ENCODE peak calls at places on chromosomes 13 and 19, in seven cellular contexts. I is uterus, V is ascending aorta, H is fibroblast of villous mesenchyme, N is WERI-Rb-1, B is astrocyte, W is IMR-90. Q is an unnamed sample.

GRCh38 chr13:51122868-51123267 is 11.8 kb upstream of the C13orf42 start:
- DNase-seq in I (no peak), V (no peak), H (no peak), N (peak), B (peak), W (no peak), Q (no peak)

GRCh38 chr19:42433503-42434260 is 6.5 kb upstream of the LIPE start:
- DNase-seq in I (peak), V (peak), H (peak), N (peak), B (no peak), W (peak), Q (peak)

GRCh38 chr13:110874508-110874960 is 40.3 kb downstream of the ANKRD10 start:
- DNase-seq in I (peak), V (peak), H (peak), N (peak), B (peak), W (peak), Q (peak)

GRCh38 chr13:76038920-76039716 is 403.0 kb downstream of the LMO7 start:
- DNase-seq in I (no peak), V (no peak), H (no peak), N (peak), B (no peak), W (no peak), Q (peak)

GRCh38 chr19:10146142-10146541 is 26.4 kb upstream of the EIF3G start:
- DNase-seq in I (no peak), V (no peak), H (no peak), N (no peak), B (no peak), W (no peak), Q (peak)

GRCh38 chr13:113740661-113741060 is 18.4 kb upstream of the TMEM255B start:
- DNase-seq in I (no peak), V (no peak), H (no peak), N (no peak), B (no peak), W (no peak), Q (no peak)

GRCh38 chr19:51809787-51810186 is 14.8 kb downstream of the FPR3 start:
- DNase-seq in I (no peak), V (no peak), H (no peak), N (no peak), B (no peak), W (no peak), Q (no peak)

GRCh38 chr13:27007166-27007565 is 164.4 kb downstream of the USP12 start:
- DNase-seq in I (no peak), V (no peak), H (no peak), N (peak), B (no peak), W (no peak), Q (no peak)

GRCh38 chr19:6711078-6711361 is 9.4 kb downstream of the C3 start:
- DNase-seq in I (no peak), V (no peak), H (no peak), N (no peak), B (no peak), W (no peak), Q (no peak)

GRCh38 chr13:45297456-45298205 is 43.4 kb downstream of the TPT1 start:
- DNase-seq in I (no peak), V (no peak), H (no peak), N (no peak), B (no peak), W (no peak), Q (no peak)

GRCh38 chr13:110326263-110326904 is 19.3 kb downstream of the COL4A2 start:
- DNase-seq in I (no peak), V (peak), H (no peak), N (no peak), B (no peak), W (no peak), Q (no peak)

GRCh38 chr13:23627419-23627818 is 57.2 kb downstream of the TNFRSF19 start:
- DNase-seq in I (no peak), V (no peak), H (no peak), N (no peak), B (no peak), W (no peak), Q (no peak)

GRCh38 chr13:100300708-100301107 is 211.8 kb downstream of the PCCA start:
- DNase-seq in I (no peak), V (no peak), H (no peak), N (peak), B (no peak), W (no peak), Q (no peak)

GRCh38 chr13:112782433-112783010 is 92.7 kb downstream of the ATP11A start:
- DNase-seq in I (no peak), V (no peak), H (no peak), N (no peak), B (peak), W (no peak), Q (peak)

GRCh38 chr19:4609878-4610511 is 29.3 kb upstream of the TNFAIP8L1 start:
- DNase-seq in I (no peak), V (no peak), H (no peak), N (peak), B (no peak), W (no peak), Q (peak)

GRCh38 chr19:2827022-2827421 is 7.4 kb downstream of the ZNF554 start:
- DNase-seq in I (no peak), V (no peak), H (no peak), N (no peak), B (no peak), W (no peak), Q (no peak)

GRCh38 chr19:1945899-1946298 is 4.9 kb downstream of the CSNK1G2 start:
- DNase-seq in I (peak), V (no peak), H (peak), N (peak), B (no peak), W (no peak), Q (peak)

GRCh38 chr19:38017504-38018150 is 110.6 kb downstream of the SIPA1L3 start:
- DNase-seq in I (no peak), V (no peak), H (no peak), N (no peak), B (no peak), W (no peak), Q (no peak)

GRCh38 chr13:114106991-114107685 is 25.3 kb downstream of the RASA3 start:
- DNase-seq in I (peak), V (peak), H (no peak), N (peak), B (no peak), W (no peak), Q (no peak)

GRCh38 chr13:114017028-114017630 is 43.3 kb upstream of the C13orf46 start:
- DNase-seq in I (no peak), V (no peak), H (peak), N (peak), B (no peak), W (peak), Q (peak)

GRCh38 chr13:95955719-95956118 is 97.5 kb downstream of the UGGT2 start:
- DNase-seq in I (no peak), V (no peak), H (no peak), N (no peak), B (no peak), W (no peak), Q (no peak)

DNA sequence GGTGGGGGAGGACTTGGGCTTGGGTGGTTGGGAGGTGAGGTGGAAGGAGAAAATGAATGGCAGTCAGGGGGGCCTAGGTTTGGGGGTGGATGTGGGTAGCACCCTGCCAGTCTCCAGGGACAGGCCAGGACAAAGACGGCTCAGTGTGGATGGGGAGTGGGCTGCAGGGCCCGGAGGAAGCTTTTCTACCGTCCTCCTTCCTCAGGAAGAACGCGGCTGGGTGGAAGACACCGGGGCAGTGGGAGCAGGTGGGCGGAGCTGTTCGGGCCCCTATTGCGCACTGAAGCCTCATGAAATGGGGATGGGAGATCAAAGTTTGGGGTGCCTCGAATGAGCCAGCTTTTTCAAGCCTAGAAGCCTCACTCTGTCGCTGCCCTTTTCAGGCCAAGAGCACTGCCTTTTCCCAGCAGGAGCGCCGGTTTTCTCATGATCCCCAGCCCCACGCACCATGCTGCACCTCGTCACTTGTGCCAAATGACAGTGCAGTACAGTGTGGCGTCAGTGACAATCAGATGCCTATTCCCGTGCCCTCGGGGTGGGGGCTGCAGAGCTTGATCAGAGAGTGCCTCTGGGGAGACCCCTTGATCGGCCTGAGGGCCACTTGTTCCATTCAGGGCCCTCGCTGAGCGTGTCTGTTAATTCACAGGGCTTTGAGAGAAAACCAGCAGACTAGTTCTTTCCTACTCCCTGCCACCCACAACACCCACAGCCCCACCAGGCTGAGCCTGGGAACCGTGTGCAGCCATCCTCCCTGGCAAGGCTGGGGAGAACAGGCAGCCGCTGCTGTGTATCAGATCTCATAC is 1.5 kb downstream of the CALM3 start:
- DNase-seq in I (no peak), V (peak), H (no peak), N (no peak), B (no peak), W (no peak), Q (peak)
- H3K4me3 ChIP-seq in I (peak), V (peak), H (peak), N (peak), B (peak), W (peak), Q (peak)

DNA sequence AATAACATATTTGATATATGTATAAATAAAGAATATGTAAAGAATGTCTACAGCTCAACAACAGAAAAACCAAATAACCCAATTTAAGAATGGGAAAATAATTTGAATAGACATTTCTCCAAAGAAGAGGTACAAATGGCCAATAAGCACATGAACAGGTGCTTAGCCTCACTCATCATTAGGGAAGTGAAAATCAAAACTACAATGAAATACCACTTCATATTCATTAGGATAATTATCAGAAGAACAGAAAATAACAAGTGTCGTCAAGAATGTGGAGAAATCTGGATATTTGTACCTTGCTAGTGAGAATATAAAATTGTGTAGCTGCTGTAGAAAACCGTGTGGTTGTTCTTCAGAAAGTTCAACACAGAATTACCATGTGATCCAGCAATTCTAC is 8.4 kb upstream of the SUPT20H start:
- DNase-seq in I (no peak), V (no peak), H (no peak), N (no peak), B (no peak), W (no peak), Q (no peak)
- H3K4me3 ChIP-seq in I (no peak), V (no peak), H (no peak), N (no peak), B (no peak), W (no peak), Q (no peak)

GRCh38 chr19:8366121-8366581 is 2.2 kb downstream of the ANGPTL4 start:
- DNase-seq in I (no peak), V (no peak), H (no peak), N (no peak), B (no peak), W (no peak), Q (peak)

GRCh38 chr19:8366961-8367326 is 3.0 kb downstream of the ANGPTL4 start:
- DNase-seq in I (peak), V (no peak), H (peak), N (no peak), B (peak), W (no peak), Q (peak)

GRCh38 chr19:8368136-8368535 is 4.2 kb downstream of the ANGPTL4 start:
- DNase-seq in I (no peak), V (no peak), H (no peak), N (no peak), B (no peak), W (no peak), Q (peak)

GRCh38 chr19:8370176-8371010 is 6.4 kb downstream of the ANGPTL4 start:
- DNase-seq in I (no peak), V (no peak), H (peak), N (no peak), B (no peak), W (no peak), Q (peak)

GRCh38 chr19:8367327-8368001 is 3.5 kb downstream of the ANGPTL4 start:
- DNase-seq in I (peak), V (peak), H (peak), N (peak), B (peak), W (peak), Q (peak)
- H3K4me3 ChIP-seq in I (peak), V (peak), H (peak), N (no peak), B (peak), W (no peak), Q (peak)

GRCh38 chr13:97978661-97979450 is 25.4 kb downstream of the IPO5 start:
- DNase-seq in I (no peak), V (no peak), H (no peak), N (no peak), B (peak), W (peak), Q (peak)
- H3K4me3 ChIP-seq in I (no peak), V (peak), H (peak), N (no peak), B (peak), W (peak), Q (peak)

GRCh38 chr13:106589716-106590115 is 21.8 kb upstream of the ARGLU1 start:
- DNase-seq in I (no peak), V (no peak), H (no peak), N (no peak), B (no peak), W (peak), Q (no peak)
- H3K4me3 ChIP-seq in I (no peak), V (no peak), H (no peak), N (no peak), B (no peak), W (no peak), Q (no peak)

DNA sequence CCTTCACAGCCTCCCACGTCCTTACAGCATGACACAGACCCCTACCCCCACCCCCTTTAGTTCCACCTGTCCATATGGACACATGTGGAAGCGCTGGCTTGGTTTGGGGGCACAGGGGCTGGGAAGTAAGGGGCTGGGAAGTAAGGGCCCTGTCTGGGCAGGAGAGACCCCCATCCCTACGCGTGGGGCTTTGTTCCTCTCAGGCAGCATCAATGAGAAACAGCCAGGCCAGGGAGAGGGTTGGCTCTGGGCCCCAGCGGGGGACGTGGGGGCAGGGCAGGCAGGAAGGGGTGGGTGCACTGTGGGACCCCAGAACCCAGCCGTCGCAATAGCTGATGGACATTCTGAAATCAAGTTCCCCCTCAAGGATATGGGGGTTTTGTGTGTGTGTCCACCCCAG is 1.1 kb downstream of the NCAN start:
- DNase-seq in I (no peak), V (no peak), H (no peak), N (no peak), B (no peak), W (no peak), Q (peak)
- H3K4me3 ChIP-seq in I (no peak), V (no peak), H (no peak), N (no peak), B (no peak), W (no peak), Q (no peak)

GRCh38 chr13:98677398-98677797 is 75.1 kb downstream of the SLC15A1 start:
- DNase-seq in I (no peak), V (peak), H (no peak), N (no peak), B (peak), W (peak), Q (no peak)

GRCh38 chr13:98676239-98676638 is 76.2 kb downstream of the SLC15A1 start:
- DNase-seq in I (no peak), V (no peak), H (no peak), N (no peak), B (no peak), W (no peak), Q (no peak)

GRCh38 chr13:98674968-98675528 is 77.4 kb downstream of the SLC15A1 start:
- DNase-seq in I (no peak), V (no peak), H (no peak), N (no peak), B (no peak), W (no peak), Q (peak)

GRCh38 chr13:98675837-98676236 is 76.6 kb downstream of the SLC15A1 start:
- DNase-seq in I (no peak), V (no peak), H (no peak), N (no peak), B (no peak), W (no peak), Q (no peak)

DNA sequence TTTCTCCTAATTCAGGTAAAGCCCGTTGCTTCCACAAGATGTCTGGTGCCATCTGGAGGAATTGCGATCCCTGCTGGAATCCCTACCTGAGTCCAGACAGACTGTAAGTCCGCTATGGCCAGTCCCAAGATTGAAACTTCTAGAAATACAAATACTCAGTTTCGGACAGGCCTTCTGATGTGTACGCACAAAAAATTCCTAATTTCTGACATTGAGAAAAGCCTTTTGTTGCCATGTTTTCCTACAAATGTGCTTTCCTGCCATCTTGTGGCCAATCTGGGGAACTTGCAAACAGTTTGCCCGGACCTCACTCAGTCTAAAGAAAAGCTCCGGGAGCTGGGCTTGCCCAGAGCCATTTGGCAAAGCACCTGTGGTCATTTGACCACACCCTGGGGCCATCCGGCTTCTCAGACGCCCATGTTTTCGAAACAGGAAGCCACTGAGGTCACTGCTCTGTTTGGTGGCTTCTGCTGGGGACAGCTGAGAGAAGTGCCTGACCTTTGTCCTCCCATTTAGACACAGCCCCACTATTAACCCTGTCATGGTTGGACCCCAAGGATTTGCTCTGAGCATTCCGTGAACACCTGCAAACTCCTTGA is 79.4 kb downstream of the SLC15A1 start:
- DNase-seq in I (peak), V (peak), H (peak), N (peak), B (peak), W (peak), Q (peak)
- H3K4me3 ChIP-seq in I (no peak), V (no peak), H (no peak), N (peak), B (no peak), W (no peak), Q (no peak)

GRCh38 chr13:28534210-28534609 is 39.3 kb upstream of the FLT1 start:
- DNase-seq in I (no peak), V (no peak), H (no peak), N (no peak), B (no peak), W (no peak), Q (no peak)

GRCh38 chr13:28535734-28536133 is 40.8 kb upstream of the FLT1 start:
- DNase-seq in I (no peak), V (no peak), H (no peak), N (no peak), B (no peak), W (no peak), Q (no peak)

GRCh38 chr13:28533441-28534166 is 38.7 kb upstream of the FLT1 start:
- DNase-seq in I (no peak), V (no peak), H (no peak), N (no peak), B (no peak), W (no peak), Q (peak)

GRCh38 chr13:28536371-28536770 is 41.4 kb upstream of the FLT1 start:
- DNase-seq in I (no peak), V (no peak), H (no peak), N (no peak), B (no peak), W (no peak), Q (no peak)

GRCh38 chr13:28534801-28535200 is 39.9 kb upstream of the FLT1 start:
- DNase-seq in I (no peak), V (no peak), H (no peak), N (no peak), B (no peak), W (no peak), Q (no peak)
- H3K4me3 ChIP-seq in I (no peak), V (no peak), H (no peak), N (no peak), B (no peak), W (no peak), Q (no peak)

GRCh38 chr19:28498404-28498976 is 714.5 kb downstream of the UQCRFS1 start:
- DNase-seq in I (no peak), V (no peak), H (no peak), N (no peak), B (peak), W (no peak), Q (no peak)

GRCh38 chr19:28497887-28498286 is 715.1 kb downstream of the UQCRFS1 start:
- DNase-seq in I (no peak), V (no peak), H (no peak), N (no peak), B (no peak), W (no peak), Q (no peak)

GRCh38 chr19:28495046-28495445 is 717.9 kb downstream of the UQCRFS1 start:
- DNase-seq in I (no peak), V (no peak), H (no peak), N (no peak), B (peak), W (no peak), Q (no peak)

GRCh38 chr19:28494466-28494865 is 718.5 kb downstream of the UQCRFS1 start:
- DNase-seq in I (no peak), V (no peak), H (no peak), N (no peak), B (no peak), W (no peak), Q (no peak)

DNA sequence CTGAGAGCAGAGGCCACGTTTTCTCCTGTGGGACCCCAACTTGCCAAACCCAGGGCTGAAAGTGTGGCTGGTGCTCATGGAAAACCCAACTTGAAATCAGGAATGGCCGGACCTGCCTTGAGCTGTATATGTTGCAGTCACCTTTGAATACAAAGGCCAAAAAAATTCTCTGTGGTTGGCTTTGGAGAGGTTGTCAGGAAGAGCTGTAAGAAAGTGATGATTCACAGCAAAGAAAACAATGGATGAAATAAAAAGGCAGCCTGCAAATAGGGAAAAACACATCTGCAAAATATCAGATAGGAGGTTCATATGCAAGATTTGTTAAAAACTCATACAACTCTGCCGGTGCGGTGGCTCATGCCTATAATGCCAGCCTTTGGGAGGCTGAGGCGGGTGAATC is 715.8 kb downstream of the UQCRFS1 start:
- DNase-seq in I (no peak), V (no peak), H (no peak), N (no peak), B (peak), W (no peak), Q (no peak)
- H3K4me3 ChIP-seq in I (no peak), V (no peak), H (no peak), N (no peak), B (no peak), W (no peak), Q (no peak)